ENCODE peak calls at places on chromosomes 4 and X, in nine cellular contexts. S, M, O, X, T, Q, U, H and G are unnamed samples.

GRCh38 chr4:26083987-26084386 is 170.0 kb downstream of the SMIM20 start:
- DNase-seq in H (peak), O (peak), S (no peak), Q (peak), M (no peak), T (no peak), U (no peak), X (no peak), G (no peak)

GRCh38 chrX:129516402-129516801 is 6.9 kb downstream of the SMARCA1 start:
- DNase-seq in O (no peak), S (no peak), U (no peak), X (no peak), H (no peak), Q (no peak), M (no peak), T (no peak), G (no peak)

GRCh38 chr4:38581708-38582107 is 82.3 kb upstream of the KLF3 start:
- DNase-seq in H (no peak), X (no peak), Q (no peak), O (no peak), U (no peak), M (no peak), S (no peak), T (no peak), G (no peak)

GRCh38 chr4:6891436-6892170 is 18.0 kb upstream of the TBC1D14 start:
- DNase-seq in H (no peak), S (peak), U (no peak), T (no peak), O (no peak), M (no peak), Q (no peak), X (no peak), G (no peak)

GRCh38 chr4:26020083-26020668 is 106.2 kb downstream of the SMIM20 start:
- DNase-seq in U (no peak), M (peak), S (no peak), O (peak), X (no peak), Q (no peak), T (no peak), H (peak), G (peak)

GRCh38 chrX:50204364-50204899 is at the start of gene CCNB3:
- DNase-seq in H (peak), M (peak), T (peak), X (peak), O (peak), Q (peak), U (peak), S (peak), G (peak)

GRCh38 chr4:125316781-125317525 is 2.2 kb downstream of the FAT4 start:
- DNase-seq in M (no peak), Q (peak), T (peak), X (peak), S (peak), O (no peak), H (no peak), U (no peak), G (no peak)

GRCh38 chr4:94603170-94603747 is 151.5 kb downstream of the PDLIM5 start:
- DNase-seq in M (no peak), X (no peak), S (no peak), U (no peak), Q (no peak), O (no peak), T (no peak), H (peak), G (peak)

GRCh38 chrX:129647588-129648410 is 7.0 kb downstream of the APLN start:
- DNase-seq in T (no peak), O (no peak), M (no peak), Q (no peak), S (no peak), U (no peak), H (no peak), X (no peak), G (no peak)

GRCh38 chr4:105145059-105145912 is 1.4 kb upstream of the TET2 start:
- DNase-seq in O (no peak), U (peak), S (no peak), Q (no peak), M (no peak), H (peak), T (no peak), X (no peak), G (no peak)

GRCh38 chr4:25098964-25099843 is 61.0 kb downstream of the SEPSECS start:
- DNase-seq in S (peak), M (no peak), U (no peak), T (peak), X (no peak), H (peak), Q (peak), O (no peak), G (peak)

GRCh38 chrX:530726-531610 is 99.6 kb upstream of the SHOX start:
- DNase-seq in H (no peak), O (no peak), Q (no peak), T (no peak), X (no peak), U (no peak), M (no peak), S (no peak), G (no peak)

GRCh38 chrX:150731795-150732194 is 38.6 kb downstream of the MTMR1 start:
- DNase-seq in H (peak), X (no peak), O (peak), Q (peak), S (no peak), U (no peak), M (peak), T (no peak), G (no peak)

GRCh38 chr4:94680131-94680862 is 77.5 kb upstream of the BMPR1B start:
- DNase-seq in X (no peak), O (no peak), M (no peak), T (no peak), U (no peak), Q (no peak), H (no peak), S (no peak), G (no peak)

GRCh38 chrX:3939967-3940610 is 226.6 kb upstream of the PRKX start:
- DNase-seq in M (no peak), U (no peak), X (no peak), Q (peak), T (no peak), H (peak), S (no peak), O (no peak), G (no peak)

GRCh38 chr4:54877006-54877405 is 219.2 kb downstream of the KIT start:
- DNase-seq in X (no peak), U (no peak), Q (no peak), O (no peak), T (no peak), S (no peak), H (no peak), M (no peak), G (no peak)

GRCh38 chr4:38867478-38868054 is at the start of gene FAM114A1:
- DNase-seq in M (peak), S (peak), Q (peak), O (no peak), X (peak), T (peak), H (peak), U (peak), G (peak)